ENCODE peak calls at places on chromosomes 1 and 21, in four cellular contexts. I, O, Z and K are unnamed samples.

GRCh38 chr21:38766987-38767722 is 38.6 kb upstream of the ETS2 start:
- DNase-seq in O (no peak), I (peak), Z (no peak), K (no peak)

GRCh38 chr1:28894785-28895184 is 19.6 kb upstream of the EPB41 start:
- DNase-seq in I (no peak), Z (no peak), O (no peak), K (no peak)

GRCh38 chr1:23556661-23557470 is 2.4 kb downstream of the ID3 start:
- DNase-seq in Z (no peak), O (no peak), I (no peak), K (no peak)

GRCh38 chr1:223429821-223430220 is 36.6 kb downstream of the CCDC185 start:
- DNase-seq in Z (no peak), O (no peak), I (no peak), K (no peak)

GRCh38 chr1:206721454-206721853 is 36.7 kb downstream of the MAPKAPK2 start:
- DNase-seq in Z (no peak), I (no peak), O (no peak), K (no peak)

GRCh38 chr1:65791860-65792670 is 630 bp upstream of the PDE4B start:
- DNase-seq in O (no peak), Z (no peak), I (no peak), K (no peak)

GRCh38 chr1:223144431-223144830 is 1.4 kb upstream of the TLR5 start:
- DNase-seq in I (no peak), O (no peak), Z (no peak), K (no peak)

GRCh38 chr1:57711326-57711725 is 287.5 kb upstream of the DAB1 start:
- DNase-seq in O (no peak), Z (no peak), I (no peak), K (no peak)

GRCh38 chr1:186236921-186237320 is 138.1 kb downstream of the TPR start:
- DNase-seq in I (no peak), O (peak), Z (peak), K (peak)

GRCh38 chr21:44272231-44272858 is 10.6 kb upstream of the DNMT3L start:
- DNase-seq in Z (no peak), O (no peak), I (no peak), K (no peak)

GRCh38 chr1:178614286-178614685 is 101.4 kb downstream of the TEX35 start:
- DNase-seq in I (no peak), Z (no peak), O (no peak), K (no peak)